ENCODE peak calls at places on chromosomes 12 and 14, in four cellular contexts. G is activated CD4-positive, alpha-beta T cell treated with anti-CD3 and anti-CD28 coated beads, Interleukin-2, amount 50 U/mL, for 48 hours; C is AG10803; V is Calu3. R is an unnamed sample.

GRCh38 chr12:132154941-132155770 is 10.9 kb downstream of the NOC4L start:
- DNase-seq in G (no peak), C (no peak), V (no peak), R (no peak)

GRCh38 chr12:26274441-26275312 is 79.3 kb downstream of the SSPN start:
- DNase-seq in G (peak; percentile 48), C (peak; percentile 98), V (peak; percentile 84), R (no peak)

GRCh38 chr14:89504602-89505320 is 87.7 kb upstream of the FOXN3 start:
- DNase-seq in G (peak; percentile 31), C (peak; percentile 91), V (no peak), R (peak; percentile 10)

GRCh38 chr14:104436741-104437701 is 142.5 kb upstream of the C14orf180 start:
- DNase-seq in G (no peak), C (no peak), V (peak; percentile 91), R (no peak)

GRCh38 chr14:65255029-65255545 is 152.8 kb upstream of the MAX start:
- DNase-seq in G (no peak), C (peak; percentile 58), V (peak; percentile 59), R (no peak)

GRCh38 chr12:102220736-102221135 is 23.1 kb upstream of the PMCH start:
- DNase-seq in G (no peak), C (no peak), V (no peak), R (no peak)

GRCh38 chr14:47060050-47060449 is 408.5 kb upstream of the RPL10L start:
- DNase-seq in G (no peak), C (no peak), V (no peak), R (no peak)

GRCh38 chr14:76115010-76115422 is 36.7 kb upstream of the GPATCH2L start:
- DNase-seq in G (no peak), C (no peak), V (no peak), R (no peak)

GRCh38 chr12:13181375-13182070 is 15.0 kb upstream of the EMP1 start:
- DNase-seq in G (no peak), C (no peak), V (no peak), R (no peak)

GRCh38 chr12:109087250-109087649 is 6.0 kb downstream of the ALKBH2 start:
- DNase-seq in G (no peak), C (no peak), V (no peak), R (peak; percentile 59)

GRCh38 chr12:56635539-56636117 is 5.5 kb upstream of the BAZ2A start:
- DNase-seq in G (no peak), C (no peak), V (no peak), R (no peak)

GRCh38 chr12:63042646-63043045 is 107.7 kb upstream of the PPM1H start:
- DNase-seq in G (no peak), C (no peak), V (no peak), R (no peak)

GRCh38 chr12:122841544-122842321 is 6.5 kb downstream of the HIP1R start:
- DNase-seq in G (no peak), C (peak; percentile 65), V (peak; percentile 63), R (peak; percentile 33)

GRCh38 chr14:96614528-96614927 is 112.3 kb downstream of the PAPOLA start:
- DNase-seq in G (no peak), C (no peak), V (no peak), R (peak; percentile 99)

GRCh38 chr12:96360550-96360949 is 39.7 kb downstream of the CDK17 start:
- DNase-seq in G (no peak), C (no peak), V (no peak), R (no peak)

GRCh38 chr14:104563742-104564615 is 15.6 kb upstream of the C14orf180 start:
- DNase-seq in G (peak; percentile 73), C (peak; percentile 33), V (peak; percentile 89), R (peak; percentile 65)

GRCh38 chr12:51077930-51078329 is 5.5 kb downstream of the CSRNP2 start:
- DNase-seq in G (no peak), C (peak; percentile 36), V (no peak), R (peak; percentile 49)

GRCh38 chr12:18467636-18468520 is 206.6 kb downstream of the PIK3C2G start:
- DNase-seq in G (no peak), C (peak; percentile 15), V (no peak), R (no peak)

GRCh38 chr12:119343130-119343529 is 8.6 kb downstream of the CCDC60 start:
- DNase-seq in G (no peak), C (no peak), V (no peak), R (no peak)

GRCh38 chr12:4069046-4070010 is 196.1 kb upstream of the PARP11 start:
- DNase-seq in G (no peak), C (no peak), V (no peak), R (no peak)